ENCODE peak calls at places on chromosomes 4 and X, in four cellular contexts. P is K562, N is GM12891, V is breast epithelium. S is an unnamed sample.

GRCh38 chr4:175824110-175824509 is 12.0 kb upstream of the GPM6A start:
- DNase-seq in P (no peak), N (no peak), V (no peak), S (no peak)

GRCh38 chr4:173413043-173413442 is 14.1 kb upstream of the SCRG1 start:
- DNase-seq in P (no peak), N (no peak), V (no peak), S (peak; percentile 25)

GRCh38 chrX:120874678-120875557 is 748 bp downstream of the CT47B1 start:
- DNase-seq in P (no peak), N (no peak), V (no peak), S (no peak)

GRCh38 chr4:14562901-14563300 is 439.4 kb upstream of the CPEB2 start:
- DNase-seq in P (no peak), N (no peak), V (no peak), S (no peak)

GRCh38 chrX:41332408-41332987 is 1.5 kb upstream of the DDX3X start:
- DNase-seq in P (no peak), N (no peak), V (peak; percentile 52), S (peak; percentile 55)

GRCh38 chr4:40916880-40917279 is 167.1 kb downstream of the NSUN7 start:
- DNase-seq in P (peak; percentile 60), N (peak; percentile 53), V (no peak), S (peak; percentile 23)

GRCh38 chr4:156749791-156750403 is 221.7 kb downstream of the PDGFC start:
- DNase-seq in P (no peak), N (no peak), V (no peak), S (no peak)

GRCh38 chrX:17226736-17227135 is 148.3 kb upstream of the NHS start:
- DNase-seq in P (no peak), N (no peak), V (no peak), S (no peak)

GRCh38 chr4:125313497-125313896 is 1.3 kb upstream of the FAT4 start:
- DNase-seq in P (peak; percentile 50), N (no peak), V (no peak), S (no peak)

GRCh38 chr4:87375719-87376291 is 15.2 kb downstream of the HSD17B11 start:
- DNase-seq in P (peak; percentile 24), N (no peak), V (no peak), S (no peak)

GRCh38 chrX:24506082-24506481 is 41.0 kb downstream of the PDK3 start:
- DNase-seq in P (no peak), N (no peak), V (no peak), S (no peak)

GRCh38 chrX:15384304-15384703 is at the start of gene VEGFD:
- DNase-seq in P (no peak), N (no peak), V (no peak), S (no peak)

GRCh38 chrX:46912098-46912672 is at the start of gene JADE3:
- DNase-seq in P (peak; percentile 59), N (peak; percentile 17), V (peak; percentile 70), S (peak; percentile 79)

GRCh38 chr4:21649691-21650090 is 298.9 kb downstream of the KCNIP4 start:
- DNase-seq in P (no peak), N (no peak), V (no peak), S (no peak)

GRCh38 chr4:5051210-5051691 is at the start of gene STK32B:
- DNase-seq in P (peak; percentile 67), N (peak; percentile 39), V (peak; percentile 64), S (peak; percentile 28)

GRCh38 chrX:8820910-8821527 is 19.8 kb upstream of the FAM9A start:
- DNase-seq in P (no peak), N (no peak), V (no peak), S (no peak)

GRCh38 chr4:113697429-113697828 is 64.1 kb downstream of the CAMK2D start:
- DNase-seq in P (no peak), N (no peak), V (no peak), S (no peak)

GRCh38 chrX:12994321-12994720 is 19.4 kb downstream of the TMSB4X start:
- DNase-seq in P (no peak), N (no peak), V (no peak), S (no peak)
- TF ChIP-seq POLR2AphosphoS5 in P (no peak), N (no peak), V (no peak), S (no peak)

GRCh38 chr4:186901850-186902249 is 178.2 kb upstream of the FAT1 start:
- DNase-seq in P (no peak), N (no peak), V (no peak), S (no peak)

GRCh38 chr4:186902361-186902760 is 178.7 kb upstream of the FAT1 start:
- DNase-seq in P (no peak), N (no peak), V (no peak), S (peak; percentile 26)

GRCh38 chr4:186906722-186907121 is 183.1 kb upstream of the FAT1 start:
- DNase-seq in P (no peak), N (no peak), V (no peak), S (no peak)

GRCh38 chr4:186900980-186901379 is 177.3 kb upstream of the FAT1 start:
- DNase-seq in P (no peak), N (no peak), V (no peak), S (no peak)

DNA sequence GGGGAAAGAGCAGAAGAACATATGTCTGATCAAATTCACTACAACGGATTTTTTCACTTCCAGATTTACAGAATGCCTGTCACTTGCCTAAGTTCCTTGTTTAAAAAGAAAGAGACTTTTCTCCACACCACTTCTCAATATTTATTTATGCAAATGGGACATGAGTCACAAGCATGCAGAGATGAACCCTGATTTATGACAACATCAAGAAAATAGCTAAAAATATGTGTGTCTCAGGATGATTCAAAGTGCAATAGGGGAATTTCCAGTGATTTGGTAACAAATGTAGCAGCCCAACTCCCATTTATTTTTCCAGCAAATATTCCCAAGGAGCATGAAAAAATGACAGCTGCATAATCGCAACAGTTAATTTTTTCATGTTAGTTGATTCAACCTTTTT is 180.4 kb upstream of the FAT1 start:
- DNase-seq in P (no peak), N (no peak), V (no peak), S (no peak)
- TF ChIP-seq POLR2AphosphoS5 in P (no peak), N (no peak), V (no peak), S (no peak)

DNA sequence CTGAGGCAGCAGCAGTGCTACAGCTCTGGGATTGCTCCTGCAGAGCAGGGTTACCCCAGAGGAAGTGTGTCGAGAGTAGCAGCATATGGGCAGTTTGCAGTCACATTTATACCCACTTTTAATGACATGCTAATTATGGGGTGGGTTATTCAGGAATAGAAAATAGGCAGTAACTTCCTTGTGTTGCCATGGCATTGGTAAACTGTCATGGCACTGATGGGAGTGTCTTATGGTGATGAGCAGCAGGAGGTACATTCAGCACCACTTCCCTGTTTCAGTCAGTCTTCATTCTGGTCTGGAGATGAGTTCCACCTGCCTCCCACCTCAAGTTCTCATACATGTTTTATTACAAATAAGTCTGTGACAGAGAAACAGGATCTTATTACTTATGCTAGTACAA is 38.5 kb upstream of the DCLK2 start:
- DNase-seq in P (no peak), N (no peak), V (no peak), S (no peak)
- TF ChIP-seq POLR2AphosphoS5 in P (no peak), N (no peak), V (no peak), S (no peak)

GRCh38 chr4:184455299-184455698 is 19.1 kb downstream of the IRF2 start:
- DNase-seq in P (no peak), N (no peak), V (no peak), S (no peak)

GRCh38 chr4:184456337-184456736 is 18.0 kb downstream of the IRF2 start:
- DNase-seq in P (no peak), N (no peak), V (no peak), S (no peak)

GRCh38 chr4:184451726-184452125 is 22.6 kb downstream of the IRF2 start:
- DNase-seq in P (peak; percentile 71), N (no peak), V (no peak), S (no peak)

GRCh38 chr4:184450743-184451142 is 23.6 kb downstream of the IRF2 start:
- DNase-seq in P (no peak), N (no peak), V (no peak), S (no peak)

GRCh38 chr4:184453402-184454160 is 20.8 kb downstream of the IRF2 start:
- DNase-seq in P (peak; percentile 23), N (peak; percentile 35), V (no peak), S (peak; percentile 59)
- TF ChIP-seq POLR2AphosphoS5 in P (no peak), N (no peak), V (no peak), S (peak; percentile 29)

GRCh38 chr4:61202100-61202637 is 2.0 kb downstream of the ADGRL3 start:
- DNase-seq in P (no peak), N (peak; percentile 8), V (no peak), S (no peak)

GRCh38 chr4:61200195-61200990 is at the start of gene ADGRL3:
- DNase-seq in P (peak; percentile 1), N (peak; percentile 4), V (no peak), S (no peak)

GRCh38 chr4:61201562-61202099 is 1.5 kb downstream of the ADGRL3 start:
- DNase-seq in P (no peak), N (peak; percentile 9), V (no peak), S (no peak)

GRCh38 chr4:61199869-61200194 is 294 bp upstream of the ADGRL3 start:
- DNase-seq in P (no peak), N (no peak), V (no peak), S (no peak)

GRCh38 chr4:61200991-61201526 is 933 bp downstream of the ADGRL3 start:
- DNase-seq in P (no peak), N (peak; percentile 1), V (no peak), S (no peak)
- TF ChIP-seq POLR2AphosphoS5 in P (no peak), N (no peak), V (no peak), S (no peak)

GRCh38 chr4:185730849-185731608 is 81.0 kb downstream of the SORBS2 start:
- DNase-seq in P (no peak), N (no peak), V (no peak), S (no peak)
- TF ChIP-seq POLR2AphosphoS5 in P (no peak), N (no peak), V (no peak), S (no peak)

S was measured in transverse colon.